ENCODE peak calls at places on chromosome 11, in nine cellular contexts. One of them, this sample, is unnamed.

GRCh38 chr11:100704176-100704575 is 17.1 kb downstream of the ARHGAP42 start:
- DNase-seq in iris pigment epithelial cell: no peak
- DNase-seq in COR-L47: no peak
- DNase-seq in hypothalamus: no peak
- DNase-seq in kidney: no peak
- DNase-seq in NCI-H460: no peak
- DNase-seq in posterior cingulate gyrus: no peak
- DNase-seq in stimulated activated CD4-positive, alpha-beta T cell treated with anti-CD3 and anti-CD28 coated beads, Interleukin-4, amount 100 ng/mL, for 4 hours: no peak
- DNase-seq in RPMI8226: no peak
- DNase-seq in this sample: no peak

GRCh38 chr11:87892291-87892690 is 283.0 kb downstream of the RAB38 start:
- DNase-seq in kidney: no peak
- DNase-seq in COR-L47: no peak
- DNase-seq in RPMI8226: no peak
- DNase-seq in NCI-H460: no peak
- DNase-seq in iris pigment epithelial cell: no peak
- DNase-seq in posterior cingulate gyrus: no peak
- DNase-seq in hypothalamus: no peak
- DNase-seq in stimulated activated CD4-positive, alpha-beta T cell treated with anti-CD3 and anti-CD28 coated beads, Interleukin-4, amount 100 ng/mL, for 4 hours: no peak
- DNase-seq in this sample: no peak

GRCh38 chr11:11580831-11581492 is 40.8 kb downstream of the GALNT18 start:
- DNase-seq in posterior cingulate gyrus: no peak
- DNase-seq in kidney: no peak
- DNase-seq in iris pigment epithelial cell: no peak
- DNase-seq in stimulated activated CD4-positive, alpha-beta T cell treated with anti-CD3 and anti-CD28 coated beads, Interleukin-4, amount 100 ng/mL, for 4 hours: no peak
- DNase-seq in hypothalamus: no peak
- DNase-seq in COR-L47: peak; percentile 30
- DNase-seq in RPMI8226: no peak
- DNase-seq in NCI-H460: no peak
- DNase-seq in this sample: no peak

GRCh38 chr11:133821776-133822175 is 23.5 kb downstream of the SPATA19 start:
- DNase-seq in hypothalamus: peak; percentile 52
- DNase-seq in kidney: no peak
- DNase-seq in NCI-H460: peak; percentile 6
- DNase-seq in posterior cingulate gyrus: peak; percentile 58
- DNase-seq in COR-L47: peak; percentile 43
- DNase-seq in iris pigment epithelial cell: peak; percentile 33
- DNase-seq in stimulated activated CD4-positive, alpha-beta T cell treated with anti-CD3 and anti-CD28 coated beads, Interleukin-4, amount 100 ng/mL, for 4 hours: no peak
- DNase-seq in RPMI8226: peak; percentile 58
- DNase-seq in this sample: peak; percentile 37

GRCh38 chr11:88480217-88480616 is 142.7 kb upstream of the CTSC start:
- DNase-seq in posterior cingulate gyrus: no peak
- DNase-seq in hypothalamus: no peak
- DNase-seq in COR-L47: no peak
- DNase-seq in iris pigment epithelial cell: peak; percentile 83
- DNase-seq in RPMI8226: no peak
- DNase-seq in kidney: no peak
- DNase-seq in stimulated activated CD4-positive, alpha-beta T cell treated with anti-CD3 and anti-CD28 coated beads, Interleukin-4, amount 100 ng/mL, for 4 hours: no peak
- DNase-seq in NCI-H460: no peak
- DNase-seq in this sample: no peak

GRCh38 chr11:11965656-11966353 is 42.6 kb downstream of the DKK3 start:
- DNase-seq in NCI-H460: no peak
- DNase-seq in hypothalamus: no peak
- DNase-seq in posterior cingulate gyrus: no peak
- DNase-seq in COR-L47: no peak
- DNase-seq in RPMI8226: no peak
- DNase-seq in stimulated activated CD4-positive, alpha-beta T cell treated with anti-CD3 and anti-CD28 coated beads, Interleukin-4, amount 100 ng/mL, for 4 hours: no peak
- DNase-seq in iris pigment epithelial cell: no peak
- DNase-seq in kidney: peak; percentile 67
- DNase-seq in this sample: no peak

GRCh38 chr11:95923441-95923729 is 522 bp downstream of the MTMR2 start:
- DNase-seq in kidney: no peak
- DNase-seq in hypothalamus: no peak
- DNase-seq in COR-L47: no peak
- DNase-seq in RPMI8226: no peak
- DNase-seq in NCI-H460: no peak
- DNase-seq in iris pigment epithelial cell: no peak
- DNase-seq in stimulated activated CD4-positive, alpha-beta T cell treated with anti-CD3 and anti-CD28 coated beads, Interleukin-4, amount 100 ng/mL, for 4 hours: no peak
- DNase-seq in posterior cingulate gyrus: no peak
- DNase-seq in this sample: no peak

GRCh38 chr11:78061088-78061920 is 2.4 kb upstream of the THRSP start:
- DNase-seq in COR-L47: no peak
- DNase-seq in kidney: peak; percentile 24
- DNase-seq in iris pigment epithelial cell: no peak
- DNase-seq in RPMI8226: no peak
- DNase-seq in posterior cingulate gyrus: no peak
- DNase-seq in stimulated activated CD4-positive, alpha-beta T cell treated with anti-CD3 and anti-CD28 coated beads, Interleukin-4, amount 100 ng/mL, for 4 hours: no peak
- DNase-seq in NCI-H460: no peak
- DNase-seq in hypothalamus: no peak
- DNase-seq in this sample: no peak

This sample was measured in erythroblast.